ENCODE peak calls at places on chromosome 18, in six cellular contexts. I is aorta, B is Karpas-422, A is GM23248, U is lower lobe of right lung, Y is thoracic aorta. L is an unnamed sample.

GRCh38 chr18:65788373-65788772 is 37.6 kb downstream of the CDH7 start:
- DNase-seq in I (no peak), B (no peak), A (no peak), U (no peak), Y (no peak), L (no peak)

GRCh38 chr18:26477828-26478466 is 70.4 kb downstream of the KCTD1 start:
- DNase-seq in I (no peak), B (no peak), A (no peak), U (no peak), Y (no peak), L (no peak)

GRCh38 chr18:14747513-14748474 is at the start of gene ANKRD30B:
- DNase-seq in I (no peak), B (no peak), A (no peak), U (peak; percentile 23), Y (no peak), L (no peak)

GRCh38 chr18:25490316-25490715 is 138.3 kb upstream of the ZNF521 start:
- DNase-seq in I (no peak), B (no peak), A (no peak), U (no peak), Y (no peak), L (no peak)

GRCh38 chr18:11108956-11109355 is 40.4 kb downstream of the PIEZO2 start:
- DNase-seq in I (no peak), B (no peak), A (no peak), U (no peak), Y (no peak), L (no peak)

GRCh38 chr18:1018211-1018651 is 113.6 kb downstream of the ADCYAP1 start:
- DNase-seq in I (no peak), B (no peak), A (peak; percentile 34), U (no peak), Y (no peak), L (no peak)

GRCh38 chr18:59660976-59661743 is 36.1 kb downstream of the CCBE1 start:
- DNase-seq in I (no peak), B (no peak), A (peak; percentile 49), U (no peak), Y (no peak), L (no peak)

GRCh38 chr18:22286576-22286975 is 117.2 kb downstream of the GATA6 start:
- DNase-seq in I (peak; percentile 75), B (no peak), A (peak; percentile 60), U (peak; percentile 56), Y (peak; percentile 25), L (peak; percentile 72)

GRCh38 chr18:13775058-13775457 is 48.6 kb downstream of the RNMT start:
- DNase-seq in I (no peak), B (no peak), A (no peak), U (no peak), Y (no peak), L (no peak)

GRCh38 chr18:59801576-59801975 is 98.2 kb upstream of the PMAIP1 start:
- DNase-seq in I (no peak), B (no peak), A (no peak), U (no peak), Y (no peak), L (no peak)

GRCh38 chr18:50666536-50666935 is 106.6 kb downstream of the MAPK4 start:
- DNase-seq in I (no peak), B (no peak), A (no peak), U (no peak), Y (no peak), L (no peak)

GRCh38 chr18:49491857-49492693 is 5.0 kb upstream of the C18orf32 start:
- DNase-seq in I (peak; percentile 93), B (peak; percentile 99), A (peak; percentile 99), U (peak; percentile 81), Y (peak; percentile 91), L (peak; percentile 84)

GRCh38 chr18:47605093-47605492 is 325.4 kb downstream of the SMAD2 start:
- DNase-seq in I (no peak), B (no peak), A (no peak), U (no peak), Y (no peak), L (no peak)

GRCh38 chr18:57812126-57812477 is 9.0 kb upstream of the ATP8B1 start:
- DNase-seq in I (no peak), B (no peak), A (no peak), U (no peak), Y (no peak), L (no peak)

GRCh38 chr18:61736168-61736567 is 156.6 kb downstream of the RNF152 start:
- DNase-seq in I (no peak), B (no peak), A (no peak), U (no peak), Y (no peak), L (no peak)

GRCh38 chr18:10015941-10016819 is 102.4 kb downstream of the VAPA start:
- DNase-seq in I (no peak), B (no peak), A (peak; percentile 95), U (no peak), Y (no peak), L (no peak)

GRCh38 chr18:36130039-36130831 is 536 bp downstream of the ELP2 start:
- DNase-seq in I (no peak), B (peak; percentile 58), A (peak; percentile 23), U (no peak), Y (no peak), L (no peak)

GRCh38 chr18:47644896-47645295 is 285.6 kb downstream of the SMAD2 start:
- DNase-seq in I (no peak), B (no peak), A (no peak), U (no peak), Y (no peak), L (no peak)

GRCh38 chr18:31695989-31696388 is 11.6 kb upstream of the B4GALT6 start:
- DNase-seq in I (no peak), B (no peak), A (no peak), U (no peak), Y (no peak), L (no peak)

GRCh38 chr18:34991561-34991960 is 49.7 kb upstream of the MAPRE2 start:
- DNase-seq in I (no peak), B (no peak), A (no peak), U (no peak), Y (no peak), L (no peak)

GRCh38 chr18:62772860-62773584 is 57.7 kb downstream of the PHLPP1 start:
- DNase-seq in I (no peak), B (no peak), A (no peak), U (no peak), Y (no peak), L (no peak)

GRCh38 chr18:45910405-45911023 is 56.6 kb downstream of the EPG5 start:
- DNase-seq in I (peak; percentile 61), B (peak; percentile 81), A (peak; percentile 68), U (peak; percentile 52), Y (no peak), L (no peak)

GRCh38 chr18:67519582-67519981 is 3.1 kb upstream of the DSEL start:
- DNase-seq in I (no peak), B (no peak), A (peak; percentile 90), U (no peak), Y (no peak), L (no peak)

GRCh38 chr18:62505669-62506494 is 16.9 kb upstream of the ZCCHC2 start:
- DNase-seq in I (no peak), B (peak; percentile 75), A (peak; percentile 38), U (no peak), Y (no peak), L (no peak)

GRCh38 chr18:8798996-8799395 is 93.6 kb downstream of the MTCL1 start:
- DNase-seq in I (no peak), B (no peak), A (peak; percentile 63), U (no peak), Y (no peak), L (no peak)

GRCh38 chr18:49843778-49844625 is 30.7 kb upstream of the ACAA2 start:
- DNase-seq in I (no peak), B (no peak), A (no peak), U (no peak), Y (no peak), L (no peak)

GRCh38 chr18:63207154-63207790 is 112.3 kb downstream of the BCL2 start:
- DNase-seq in I (no peak), B (no peak), A (no peak), U (no peak), Y (no peak), L (no peak)

DNA sequence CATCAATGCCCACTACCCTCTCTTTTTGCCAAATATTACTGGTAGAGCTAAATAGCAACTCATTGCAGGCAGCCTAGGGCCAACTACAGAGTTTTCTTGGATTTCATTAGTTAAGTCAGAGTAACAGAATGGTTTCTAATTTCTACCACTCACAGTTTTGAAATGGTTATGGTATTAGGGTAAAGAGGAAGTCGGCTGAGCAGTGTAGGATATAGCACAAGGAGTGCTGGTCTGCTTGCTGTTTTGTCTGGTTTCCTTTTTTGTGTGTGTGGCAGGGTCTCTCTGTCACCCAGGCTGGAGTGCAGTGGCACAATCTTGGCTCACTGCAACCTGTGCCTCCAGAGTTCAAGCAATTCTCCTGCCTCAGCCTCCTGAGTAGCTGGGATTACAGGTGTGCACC is 289.2 kb upstream of the CCDC68 start:
- DNase-seq in I (no peak), B (no peak), A (no peak), U (no peak), Y (no peak), L (no peak)
- H3K4me1 ChIP-seq in I (peaks cover 3% of the 10 kb centered on the region), B (no peaks in the 10 kb centered on the region), A (peaks cover 70% of the 10 kb centered on the region), U (peaks cover 33% of the 10 kb centered on the region), Y (peaks cover 38% of the 10 kb centered on the region), L (no peaks in the 10 kb centered on the region)

GRCh38 chr18:74508366-74508765 is 12.2 kb downstream of the CNDP2 start:
- DNase-seq in I (no peak), B (no peak), A (no peak), U (no peak), Y (no peak), L (no peak)
- H3K36me3 ChIP-seq in I (peaks cover 5% of the 10 kb centered on the region), B (peaks cover 69% of the 10 kb centered on the region), A (no peaks in the 10 kb centered on the region), U (peaks cover 98% of the 10 kb centered on the region), Y (peaks cover 27% of the 10 kb centered on the region), L (peaks cover 89% of the 10 kb centered on the region)

DNA sequence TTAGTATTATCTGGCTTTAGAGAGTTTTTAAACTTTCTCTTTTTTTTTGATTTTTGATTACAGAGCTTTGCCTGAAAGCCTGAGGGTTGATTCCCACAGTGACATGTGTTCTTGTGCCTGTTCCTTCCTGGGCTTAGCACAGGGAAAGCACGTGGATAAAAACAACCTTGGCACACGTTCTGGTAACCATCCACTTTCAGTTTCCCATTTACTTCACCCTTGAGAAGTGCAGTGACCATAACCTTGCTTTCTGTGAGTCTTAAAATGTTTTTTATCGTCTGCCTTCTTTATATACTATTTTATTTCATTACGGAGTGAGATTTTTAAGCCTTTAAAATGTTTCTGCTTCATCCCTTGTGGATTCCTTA is 11.5 kb downstream of the CD226 start:
- DNase-seq in I (no peak), B (no peak), A (no peak), U (no peak), Y (no peak), L (no peak)
- H3K4me1 ChIP-seq in I (no peaks in the 10 kb centered on the region), B (no peaks in the 10 kb centered on the region), A (peaks cover 7% of the 10 kb centered on the region), U (no peaks in the 10 kb centered on the region), Y (no peaks in the 10 kb centered on the region), L (no peaks in the 10 kb centered on the region)

GRCh38 chr18:12347895-12348294 is 29.1 kb downstream of the AFG3L2 start:
- DNase-seq in I (no peak), B (no peak), A (no peak), U (no peak), Y (no peak), L (no peak)

GRCh38 chr18:12346240-12346565 is 30.8 kb downstream of the AFG3L2 start:
- DNase-seq in I (no peak), B (no peak), A (no peak), U (no peak), Y (no peak), L (no peak)

DNA sequence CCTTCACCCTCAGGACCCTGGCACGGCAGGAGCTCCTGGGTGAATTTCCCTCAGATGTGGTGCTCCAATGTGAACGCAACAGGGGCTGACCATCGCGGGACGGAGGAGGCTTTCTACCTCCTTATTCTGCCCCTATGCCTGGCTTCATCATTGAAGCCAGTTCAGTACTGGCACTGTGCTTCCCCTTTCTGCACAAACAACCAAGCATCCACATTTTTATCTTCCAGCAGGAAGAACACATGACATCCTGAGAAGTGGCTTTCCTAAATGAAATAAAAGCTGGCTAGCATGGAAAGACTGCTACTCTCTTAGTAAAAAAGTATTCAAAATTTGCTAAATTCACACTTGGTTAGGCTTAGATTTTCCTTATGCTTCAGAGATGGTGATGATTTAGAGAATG is 24.8 kb downstream of the AFG3L2 start:
- DNase-seq in I (no peak), B (no peak), A (no peak), U (no peak), Y (no peak), L (no peak)
- H3K36me3 ChIP-seq in I (peaks cover 14% of the 10 kb centered on the region), B (peaks cover 59% of the 10 kb centered on the region), A (peaks cover 52% of the 10 kb centered on the region), U (peaks cover 97% of the 10 kb centered on the region), Y (peaks cover 66% of the 10 kb centered on the region), L (peaks cover 84% of the 10 kb centered on the region)